ENCODE peak calls at places on chromosomes 11 and 22, in six cellular contexts. O is kidney glomerular epithelial cell, M is T-helper 2 cell, Y is ELR, L is ureter, N is mesenchymal stem cell. A is an unnamed sample.

GRCh38 chr11:95805869-95806268 is 15.6 kb downstream of the CEP57 start:
- DNase-seq in O (no peak), M (no peak), Y (no peak), L (no peak), N (no peak), A (no peak)

GRCh38 chr11:93820085-93820710 is 30.2 kb downstream of the VSTM5 start:
- DNase-seq in O (no peak), M (no peak), Y (no peak), L (no peak), N (no peak), A (no peak)

GRCh38 chr22:19720150-19720827 is 3.0 kb upstream of the GP1BB start:
- DNase-seq in O (no peak), M (no peak), Y (no peak), L (no peak), N (no peak), A (no peak)

GRCh38 chr11:57567512-57568329 is at the start of gene UBE2L6:
- DNase-seq in O (no peak), M (peak), Y (peak), L (peak), N (no peak), A (peak)

GRCh38 chr22:33931406-33931805 is 11.1 kb upstream of the LARGE1 start:
- DNase-seq in O (no peak), M (no peak), Y (no peak), L (no peak), N (no peak), A (no peak)

GRCh38 chr11:101390539-101390938 is 193.3 kb downstream of the TRPC6 start:
- DNase-seq in O (peak), M (no peak), Y (peak), L (no peak), N (peak), A (no peak)

GRCh38 chr11:74278721-74279148 is 32.7 kb downstream of the P4HA3 start:
- DNase-seq in O (peak), M (no peak), Y (peak), L (peak), N (peak), A (no peak)

GRCh38 chr11:2268911-2269600 is 1.3 kb downstream of the ASCL2 start:
- DNase-seq in O (no peak), M (no peak), Y (peak), L (peak), N (peak), A (no peak)

GRCh38 chr22:49962751-49963646 is 2.4 kb downstream of the PIM3 start:
- DNase-seq in O (no peak), M (no peak), Y (no peak), L (peak), N (no peak), A (no peak)

GRCh38 chr11:112355726-112356125 is 95.1 kb upstream of the PLET1 start:
- DNase-seq in O (no peak), M (no peak), Y (peak), L (no peak), N (no peak), A (no peak)

GRCh38 chr11:78131956-78132355 is 7.5 kb downstream of the ALG8 start:
- DNase-seq in O (no peak), M (no peak), Y (no peak), L (no peak), N (no peak), A (no peak)

GRCh38 chr11:35235498-35235897 is 96.5 kb downstream of the CD44 start:
- DNase-seq in O (no peak), M (no peak), Y (no peak), L (no peak), N (no peak), A (no peak)

GRCh38 chr22:50525991-50526848 is 822 bp upstream of the SCO2 start:
- DNase-seq in O (peak), M (peak), Y (peak), L (peak), N (peak), A (peak)

GRCh38 chr22:27213291-27213690 is 555.9 kb downstream of the MIAT start:
- DNase-seq in O (no peak), M (no peak), Y (no peak), L (no peak), N (peak), A (no peak)

GRCh38 chr11:6219359-6219758 is 14.0 kb downstream of the C11orf42 start:
- DNase-seq in O (peak), M (no peak), Y (peak), L (no peak), N (peak), A (no peak)

GRCh38 chr11:126147268-126148111 is 64.0 kb downstream of the RPUSD4 start:
- DNase-seq in O (no peak), M (no peak), Y (peak), L (no peak), N (peak), A (no peak)

GRCh38 chr11:57478971-57479663 is 18.8 kb downstream of the RTN4RL2 start:
- DNase-seq in O (no peak), M (no peak), Y (no peak), L (no peak), N (no peak), A (no peak)

GRCh38 chr11:76004400-76004799 is 189.4 kb downstream of the UVRAG start:
- DNase-seq in O (no peak), M (no peak), Y (no peak), L (no peak), N (no peak), A (no peak)

GRCh38 chr22:23073506-23074229 is 3.3 kb downstream of the GNAZ start:
- DNase-seq in O (no peak), M (no peak), Y (no peak), L (no peak), N (no peak), A (no peak)

GRCh38 chr22:20595461-20595860 is 88.1 kb downstream of the MED15 start:
- DNase-seq in O (no peak), M (no peak), Y (no peak), L (no peak), N (no peak), A (no peak)

GRCh38 chr11:14190992-14191773 is 167.8 kb downstream of the RRAS2 start:
- DNase-seq in O (no peak), M (no peak), Y (peak), L (no peak), N (no peak), A (no peak)

GRCh38 chr22:41939981-41940852 is 6.7 kb downstream of the CENPM start:
- DNase-seq in O (no peak), M (peak), Y (no peak), L (peak), N (peak), A (no peak)

GRCh38 chr11:69295995-69296889 is 2.3 kb downstream of the MYEOV start:
- DNase-seq in O (no peak), M (no peak), Y (peak), L (no peak), N (peak), A (no peak)

GRCh38 chr11:208177-208916 is 839 bp downstream of the RIC8A start:
- DNase-seq in O (peak), M (peak), Y (peak), L (peak), N (peak), A (no peak)

GRCh38 chr11:131694526-131695424 is 324.4 kb downstream of the NTM start:
- DNase-seq in O (peak), M (peak), Y (peak), L (peak), N (peak), A (peak)

GRCh38 chr11:79232346-79232745 is 208.5 kb downstream of the TENM4 start:
- DNase-seq in O (no peak), M (no peak), Y (no peak), L (no peak), N (no peak), A (no peak)

GRCh38 chr22:30483169-30483568 is 11.4 kb upstream of the SEC14L3 start:
- DNase-seq in O (no peak), M (no peak), Y (no peak), L (no peak), N (peak), A (no peak)

GRCh38 chr11:61891331-61892084 is at the start of gene FADS3:
- DNase-seq in O (peak), M (peak), Y (peak), L (peak), N (peak), A (peak)

GRCh38 chr11:68342459-68343158 is 30.2 kb downstream of the LRP5 start:
- DNase-seq in O (no peak), M (no peak), Y (no peak), L (no peak), N (peak), A (peak)

GRCh38 chr11:94796863-94797262 is 28.7 kb downstream of the AMOTL1 start:
- DNase-seq in O (no peak), M (no peak), Y (peak), L (no peak), N (no peak), A (no peak)

GRCh38 chr11:83871013-83871412 is 584.8 kb upstream of the CCDC90B start:
- DNase-seq in O (no peak), M (no peak), Y (no peak), L (no peak), N (no peak), A (no peak)

GRCh38 chr11:38543311-38543710 is 1945.3 kb upstream of the RAG2 start:
- DNase-seq in O (peak), M (no peak), Y (peak), L (no peak), N (peak), A (no peak)

GRCh38 chr11:123063396-123064267 is 1.7 kb upstream of the HSPA8 start:
- DNase-seq in O (peak), M (peak), Y (peak), L (peak), N (peak), A (no peak)